ENCODE peak calls at places on chromosomes 16 and 17, in nine cellular contexts. One of them, this sample, is unnamed.

GRCh38 chr16:46839986-46840443 is 9.0 kb upstream of the C16orf87 start:
- DNase-seq in A549: no peak
- DNase-seq in tibial artery: no peak
- DNase-seq in testis: no peak
- DNase-seq in heart left ventricle: no peak
- DNase-seq in body of pancreas: no peak
- DNase-seq in psoas muscle: no peak
- DNase-seq in ascending aorta: no peak
- DNase-seq in mammary epithelial cell: no peak
- DNase-seq in this sample: no peak

GRCh38 chr16:89973654-89974335 is 25.2 kb downstream of the DEF8 start:
- DNase-seq in A549: no peak
- DNase-seq in tibial artery: no peak
- DNase-seq in testis: no peak
- DNase-seq in heart left ventricle: no peak
- DNase-seq in body of pancreas: no peak
- DNase-seq in psoas muscle: no peak
- DNase-seq in ascending aorta: no peak
- DNase-seq in mammary epithelial cell: no peak
- DNase-seq in this sample: no peak

GRCh38 chr16:26658486-26658885 is 408.2 kb upstream of the C16orf82 start:
- DNase-seq in A549: no peak
- DNase-seq in tibial artery: no peak
- DNase-seq in testis: no peak
- DNase-seq in heart left ventricle: no peak
- DNase-seq in body of pancreas: no peak
- DNase-seq in psoas muscle: no peak
- DNase-seq in ascending aorta: no peak
- DNase-seq in mammary epithelial cell: no peak
- DNase-seq in this sample: no peak

GRCh38 chr17:41811549-41812175 is at the start of gene P3H4:
- DNase-seq in A549: peak
- DNase-seq in tibial artery: peak
- DNase-seq in testis: peak
- DNase-seq in heart left ventricle: peak
- DNase-seq in body of pancreas: peak
- DNase-seq in psoas muscle: peak
- DNase-seq in ascending aorta: no peak
- DNase-seq in mammary epithelial cell: peak
- DNase-seq in this sample: peak

GRCh38 chr16:16092925-16093624 is 130.2 kb downstream of the ABCC6 start:
- DNase-seq in A549: no peak
- DNase-seq in tibial artery: no peak
- DNase-seq in testis: peak
- DNase-seq in heart left ventricle: no peak
- DNase-seq in body of pancreas: peak
- DNase-seq in psoas muscle: no peak
- DNase-seq in ascending aorta: no peak
- DNase-seq in mammary epithelial cell: no peak
- DNase-seq in this sample: no peak

GRCh38 chr16:81738831-81739496 is 40.1 kb upstream of the PLCG2 start:
- DNase-seq in A549: no peak
- DNase-seq in tibial artery: peak
- DNase-seq in testis: peak
- DNase-seq in heart left ventricle: peak
- DNase-seq in body of pancreas: peak
- DNase-seq in psoas muscle: peak
- DNase-seq in ascending aorta: no peak
- DNase-seq in mammary epithelial cell: no peak
- DNase-seq in this sample: no peak

GRCh38 chr17:39223907-39224777 is 1.6 kb downstream of the STAC2 start:
- DNase-seq in A549: no peak
- DNase-seq in tibial artery: no peak
- DNase-seq in testis: no peak
- DNase-seq in heart left ventricle: no peak
- DNase-seq in body of pancreas: no peak
- DNase-seq in psoas muscle: no peak
- DNase-seq in ascending aorta: no peak
- DNase-seq in mammary epithelial cell: no peak
- DNase-seq in this sample: no peak

GRCh38 chr16:85995591-85996461 is 96.9 kb downstream of the IRF8 start:
- DNase-seq in A549: no peak
- DNase-seq in tibial artery: no peak
- DNase-seq in testis: no peak
- DNase-seq in heart left ventricle: no peak
- DNase-seq in body of pancreas: no peak
- DNase-seq in psoas muscle: no peak
- DNase-seq in ascending aorta: no peak
- DNase-seq in mammary epithelial cell: no peak
- DNase-seq in this sample: no peak

GRCh38 chr17:39617446-39618251 is 9.1 kb upstream of the PPP1R1B start:
- DNase-seq in A549: peak
- DNase-seq in tibial artery: no peak
- DNase-seq in testis: peak
- DNase-seq in heart left ventricle: peak
- DNase-seq in body of pancreas: peak
- DNase-seq in psoas muscle: peak
- DNase-seq in ascending aorta: no peak
- DNase-seq in mammary epithelial cell: peak
- DNase-seq in this sample: peak

GRCh38 chr17:50556803-50557202 is 3.7 kb upstream of the CACNA1G start:
- DNase-seq in A549: no peak
- DNase-seq in tibial artery: no peak
- DNase-seq in testis: no peak
- DNase-seq in heart left ventricle: no peak
- DNase-seq in body of pancreas: no peak
- DNase-seq in psoas muscle: peak
- DNase-seq in ascending aorta: no peak
- DNase-seq in mammary epithelial cell: no peak
- DNase-seq in this sample: no peak

GRCh38 chr16:55444754-55445485 is 34.1 kb upstream of the MMP2 start:
- DNase-seq in A549: no peak
- DNase-seq in tibial artery: peak
- DNase-seq in testis: peak
- DNase-seq in heart left ventricle: peak
- DNase-seq in body of pancreas: peak
- DNase-seq in psoas muscle: no peak
- DNase-seq in ascending aorta: peak
- DNase-seq in mammary epithelial cell: no peak
- DNase-seq in this sample: no peak

DNA sequence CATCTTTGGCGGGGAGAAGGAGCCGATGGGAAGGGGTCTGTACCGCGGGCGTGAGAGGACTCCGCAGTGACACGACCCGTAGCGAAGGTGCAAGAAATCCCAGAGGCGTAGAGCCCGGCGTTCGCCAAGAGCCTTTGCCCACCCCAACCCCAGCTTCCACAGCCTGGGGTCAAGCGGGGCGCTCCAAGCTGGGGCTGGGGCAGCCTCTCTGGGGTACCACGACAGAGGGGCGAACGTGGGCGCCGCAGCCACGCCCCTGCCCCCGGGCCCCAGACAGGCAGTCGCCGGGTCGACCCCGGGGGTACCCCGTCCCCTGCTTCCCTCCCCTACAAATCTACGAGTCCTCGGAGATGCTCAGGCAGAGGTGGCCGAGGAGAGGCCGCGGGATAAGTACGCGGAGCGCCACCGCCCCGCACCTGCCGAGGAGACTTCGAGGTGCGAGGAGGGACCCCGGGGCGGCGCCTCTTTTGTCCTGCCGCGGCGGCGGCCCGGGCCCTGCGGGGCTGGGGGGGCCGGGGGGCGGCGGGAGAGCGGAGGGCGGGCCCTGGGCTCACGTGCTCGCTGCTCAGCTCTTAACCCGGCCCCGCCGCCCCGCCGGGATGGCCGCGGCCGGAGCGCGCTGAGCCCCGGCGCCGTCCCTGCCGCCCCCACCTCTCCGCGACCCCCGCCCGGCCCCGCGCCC is at the start of gene ADAM11:
- DNase-seq in A549: no peak
- DNase-seq in tibial artery: no peak
- DNase-seq in testis: no peak
- DNase-seq in heart left ventricle: no peak
- DNase-seq in body of pancreas: no peak
- DNase-seq in psoas muscle: no peak
- DNase-seq in ascending aorta: no peak
- DNase-seq in mammary epithelial cell: no peak
- DNase-seq in this sample: no peak
- TF ChIP-seq CTCF in A549: no peak
- TF ChIP-seq CTCF in tibial artery: no peak
- TF ChIP-seq CTCF in testis: no peak
- TF ChIP-seq CTCF in heart left ventricle: no peak
- TF ChIP-seq CTCF in body of pancreas: no peak
- TF ChIP-seq CTCF in psoas muscle: no peak
- TF ChIP-seq CTCF in ascending aorta: no peak
- TF ChIP-seq CTCF in mammary epithelial cell: no peak
- TF ChIP-seq CTCF in this sample: no peak

GRCh38 chr16:87853411-87854052 is 15.8 kb downstream of the SLC7A5 start:
- DNase-seq in A549: peak
- DNase-seq in tibial artery: peak
- DNase-seq in testis: peak
- DNase-seq in heart left ventricle: peak
- DNase-seq in body of pancreas: peak
- DNase-seq in psoas muscle: peak
- DNase-seq in ascending aorta: peak
- DNase-seq in mammary epithelial cell: peak
- DNase-seq in this sample: peak
- H3K4me3 ChIP-seq in A549: peak
- H3K4me3 ChIP-seq in tibial artery: peak
- H3K4me3 ChIP-seq in testis: no peak
- H3K4me3 ChIP-seq in heart left ventricle: no peak
- H3K4me3 ChIP-seq in body of pancreas: no peak
- H3K4me3 ChIP-seq in psoas muscle: peak
- H3K4me3 ChIP-seq in ascending aorta: peak
- H3K4me3 ChIP-seq in mammary epithelial cell: peak
- H3K4me3 ChIP-seq in this sample: peak

DNA sequence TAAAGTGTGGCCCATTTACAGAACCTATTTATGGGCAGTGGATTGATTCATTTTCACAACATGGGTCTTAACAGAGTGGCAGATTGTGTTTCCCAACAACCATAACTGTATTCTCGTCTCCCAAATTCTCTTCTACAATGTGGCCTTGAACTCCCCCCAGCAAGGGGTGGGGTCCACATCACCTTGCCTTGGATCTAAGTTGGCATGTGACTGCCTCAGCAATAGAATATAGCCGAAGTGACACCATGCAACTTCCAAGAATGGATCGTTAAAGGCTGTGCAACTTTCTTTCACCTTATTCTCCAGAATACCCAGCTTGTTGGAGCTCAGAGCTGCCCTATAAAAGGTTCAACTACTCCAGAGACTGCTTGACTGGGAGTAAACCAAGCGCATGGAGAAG is 72.0 kb upstream of the CDH5 start:
- DNase-seq in A549: no peak
- DNase-seq in tibial artery: no peak
- DNase-seq in testis: no peak
- DNase-seq in heart left ventricle: no peak
- DNase-seq in body of pancreas: no peak
- DNase-seq in psoas muscle: no peak
- DNase-seq in ascending aorta: no peak
- DNase-seq in mammary epithelial cell: no peak
- DNase-seq in this sample: no peak
- TF ChIP-seq CTCF in A549: no peak
- TF ChIP-seq CTCF in tibial artery: no peak
- TF ChIP-seq CTCF in testis: no peak
- TF ChIP-seq CTCF in heart left ventricle: no peak
- TF ChIP-seq CTCF in body of pancreas: no peak
- TF ChIP-seq CTCF in psoas muscle: no peak
- TF ChIP-seq CTCF in ascending aorta: no peak
- TF ChIP-seq CTCF in mammary epithelial cell: no peak
- TF ChIP-seq CTCF in this sample: no peak

GRCh38 chr17:3914319-3914685 is 2.0 kb downstream of the P2RX1 start:
- DNase-seq in A549: no peak
- DNase-seq in tibial artery: no peak
- DNase-seq in testis: no peak
- DNase-seq in heart left ventricle: no peak
- DNase-seq in body of pancreas: no peak
- DNase-seq in psoas muscle: no peak
- DNase-seq in ascending aorta: no peak
- DNase-seq in mammary epithelial cell: no peak
- DNase-seq in this sample: no peak
- H3K4me3 ChIP-seq in A549: no peak
- H3K4me3 ChIP-seq in tibial artery: peak
- H3K4me3 ChIP-seq in testis: no peak
- H3K4me3 ChIP-seq in heart left ventricle: no peak
- H3K4me3 ChIP-seq in body of pancreas: no peak
- H3K4me3 ChIP-seq in psoas muscle: no peak
- H3K4me3 ChIP-seq in ascending aorta: no peak
- H3K4me3 ChIP-seq in mammary epithelial cell: no peak
- H3K4me3 ChIP-seq in this sample: no peak

GRCh38 chr16:66511615-66512500 is 38.1 kb downstream of the TK2 start:
- DNase-seq in A549: peak
- DNase-seq in tibial artery: peak
- DNase-seq in testis: no peak
- DNase-seq in heart left ventricle: no peak
- DNase-seq in body of pancreas: peak
- DNase-seq in psoas muscle: no peak
- DNase-seq in ascending aorta: no peak
- DNase-seq in mammary epithelial cell: peak
- DNase-seq in this sample: peak
- TF ChIP-seq CTCF in A549: no peak
- TF ChIP-seq CTCF in tibial artery: no peak
- TF ChIP-seq CTCF in testis: no peak
- TF ChIP-seq CTCF in heart left ventricle: no peak
- TF ChIP-seq CTCF in body of pancreas: no peak
- TF ChIP-seq CTCF in psoas muscle: no peak
- TF ChIP-seq CTCF in ascending aorta: no peak
- TF ChIP-seq CTCF in mammary epithelial cell: no peak
- TF ChIP-seq CTCF in this sample: peak

DNA sequence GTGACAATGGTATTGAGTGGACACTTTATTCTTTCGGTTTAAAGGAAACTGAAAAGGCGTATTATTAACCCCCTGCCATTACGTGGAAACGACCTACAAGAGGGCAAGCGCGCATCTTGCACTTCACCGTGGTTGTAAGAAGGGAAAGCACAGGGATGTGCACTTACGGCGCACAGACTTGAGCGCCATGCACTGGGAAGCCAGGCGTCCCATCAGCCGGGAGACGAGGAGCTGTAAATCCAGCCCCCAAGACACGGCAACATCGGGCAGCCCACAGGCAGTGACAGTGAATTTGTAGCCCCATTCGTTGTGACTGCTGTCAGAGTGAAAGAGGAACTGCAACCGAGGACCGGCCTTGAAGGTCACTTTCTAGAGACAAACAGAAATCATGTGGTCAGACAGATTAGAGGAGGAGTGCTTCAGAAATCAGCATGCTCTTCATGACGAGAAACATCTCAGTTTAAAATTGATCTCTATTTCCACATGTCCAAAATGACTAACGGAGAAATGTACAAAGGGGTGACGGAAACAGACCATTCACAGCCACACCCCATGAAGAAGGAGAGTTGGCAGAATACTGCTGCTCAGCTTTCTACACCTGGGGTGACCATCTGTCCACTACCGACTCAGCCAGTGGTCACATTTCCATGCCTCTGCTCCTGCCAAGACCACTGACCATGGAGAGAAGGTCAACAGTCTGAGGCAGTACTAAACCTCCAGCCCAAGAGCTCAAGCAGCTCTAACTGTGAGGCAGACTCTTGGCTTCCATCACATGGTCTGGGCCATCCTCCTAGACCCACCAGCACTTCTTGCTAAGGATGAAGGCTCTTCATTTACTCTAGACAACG is 68.6 kb downstream of the ZZEF1 start:
- DNase-seq in A549: no peak
- DNase-seq in tibial artery: no peak
- DNase-seq in testis: peak
- DNase-seq in heart left ventricle: no peak
- DNase-seq in body of pancreas: peak
- DNase-seq in psoas muscle: peak
- DNase-seq in ascending aorta: no peak
- DNase-seq in mammary epithelial cell: no peak
- DNase-seq in this sample: no peak
- H3K4me3 ChIP-seq in A549: no peak
- H3K4me3 ChIP-seq in tibial artery: no peak
- H3K4me3 ChIP-seq in testis: no peak
- H3K4me3 ChIP-seq in heart left ventricle: no peak
- H3K4me3 ChIP-seq in body of pancreas: no peak
- H3K4me3 ChIP-seq in psoas muscle: peak
- H3K4me3 ChIP-seq in ascending aorta: no peak
- H3K4me3 ChIP-seq in mammary epithelial cell: no peak
- H3K4me3 ChIP-seq in this sample: no peak